ENCODE peak calls at places on chromosomes 12 and 14, in four cellular contexts. B is GM23338, K is GM23248, F is SK-N-SH. Q is an unnamed sample.

GRCh38 chr12:4281173-4281654 is 7.7 kb downstream of the CCND2 start:
- DNase-seq in B (no peak), K (peak; percentile 31), F (no peak), Q (no peak)

GRCh38 chr12:50201987-50202521 is 34.9 kb upstream of the CERS5 start:
- DNase-seq in B (peak; percentile 74), K (peak; percentile 87), F (no peak), Q (no peak)

GRCh38 chr14:95356245-95356850 is 36.6 kb upstream of the CLMN start:
- DNase-seq in B (no peak), K (no peak), F (no peak), Q (no peak)

GRCh38 chr12:59345406-59345805 is 250.4 kb upstream of the SLC16A7 start:
- DNase-seq in B (no peak), K (no peak), F (no peak), Q (no peak)

GRCh38 chr12:5808956-5809355 is 136.1 kb downstream of the ANO2 start:
- DNase-seq in B (no peak), K (peak; percentile 70), F (no peak), Q (no peak)

GRCh38 chr14:103548463-103549351 is 13.8 kb downstream of the BAG5 start:
- DNase-seq in B (no peak), K (no peak), F (peak; percentile 24), Q (no peak)

GRCh38 chr12:132950844-132951535 is 5.1 kb downstream of the ZNF605 start:
- DNase-seq in B (no peak), K (no peak), F (no peak), Q (no peak)

GRCh38 chr12:14442221-14442881 is 76.9 kb downstream of the ATF7IP start:
- DNase-seq in B (no peak), K (peak; percentile 8), F (no peak), Q (no peak)

GRCh38 chr14:55103005-55103640 is 25.9 kb upstream of the LGALS3 start:
- DNase-seq in B (peak; percentile 84), K (peak; percentile 97), F (no peak), Q (peak; percentile 62)

GRCh38 chr12:84986586-84986985 is 49.5 kb downstream of the TSPAN19 start:
- DNase-seq in B (no peak), K (peak; percentile 40), F (no peak), Q (no peak)

GRCh38 chr12:22264380-22264779 is 70.1 kb downstream of the ST8SIA1 start:
- DNase-seq in B (no peak), K (no peak), F (no peak), Q (no peak)

GRCh38 chr12:68538722-68539614 is 71.7 kb upstream of the RAP1B start:
- DNase-seq in B (peak; percentile 84), K (peak; percentile 85), F (no peak), Q (peak; percentile 50)
- H3K4me3 ChIP-seq in B (peak overlapping the region; percentile 18), K (peak overlapping the region; percentile 69), F (no peak overlapping the region), Q (no peak overlapping the region)

GRCh38 chr14:102056694-102057442 is 30.0 kb downstream of the HSP90AA1 start:
- DNase-seq in B (no peak), K (no peak), F (no peak), Q (no peak)

GRCh38 chr14:102052522-102052921 is 34.3 kb downstream of the HSP90AA1 start:
- DNase-seq in B (no peak), K (no peak), F (no peak), Q (no peak)

GRCh38 chr14:102058146-102058545 is 28.7 kb downstream of the HSP90AA1 start:
- DNase-seq in B (no peak), K (no peak), F (no peak), Q (no peak)

GRCh38 chr14:102057480-102058114 is 29.2 kb downstream of the HSP90AA1 start:
- DNase-seq in B (no peak), K (no peak), F (no peak), Q (no peak)

DNA sequence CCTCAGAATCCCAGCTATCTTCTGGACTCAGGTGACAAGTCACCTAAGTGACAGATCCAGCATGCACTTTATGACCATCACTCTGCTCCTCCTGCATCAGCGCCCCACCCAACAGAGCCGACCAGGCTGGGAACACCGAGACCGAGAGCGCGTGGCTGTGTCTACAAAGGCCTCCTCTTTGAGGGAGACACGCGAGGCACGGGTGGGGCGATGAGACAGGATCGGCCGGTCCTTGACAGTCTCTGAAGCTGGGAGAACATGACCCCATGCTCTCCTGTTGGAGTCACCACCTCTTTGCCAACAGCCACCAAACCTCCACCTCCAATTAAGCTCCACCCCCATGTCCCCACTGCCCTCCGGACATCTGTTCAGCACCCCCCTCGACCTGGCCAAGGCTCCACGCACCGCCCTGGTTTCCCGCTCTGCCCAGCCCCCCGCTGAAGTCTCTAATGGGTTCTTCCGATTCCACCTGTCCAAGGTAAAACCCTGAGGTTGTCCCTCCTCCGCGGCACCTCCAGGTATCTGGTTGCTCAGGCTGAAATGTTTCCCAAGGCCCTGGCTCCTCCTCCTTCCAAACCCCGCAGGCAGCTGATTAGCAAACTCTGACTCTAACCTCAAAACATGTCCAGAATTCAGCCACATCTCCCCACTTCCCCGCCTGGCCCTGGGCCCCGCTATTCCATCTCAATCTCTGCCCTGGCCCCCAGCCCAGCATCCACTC is 31.5 kb downstream of the HSP90AA1 start:
- DNase-seq in B (peak; percentile 71), K (peak; percentile 80), F (no peak), Q (no peak)
- TF ChIP-seq EZH2phosphoT487 in B (no peak), K (no peak), F (no peak), Q (no peak)

GRCh38 chr14:104757238-104757585 is 4.3 kb downstream of the SIVA1 start:
- DNase-seq in B (no peak), K (no peak), F (no peak), Q (no peak)
- H3K4me3 ChIP-seq in B (no peak overlapping the region), K (no peak overlapping the region), F (no peak overlapping the region), Q (no peak overlapping the region)

DNA sequence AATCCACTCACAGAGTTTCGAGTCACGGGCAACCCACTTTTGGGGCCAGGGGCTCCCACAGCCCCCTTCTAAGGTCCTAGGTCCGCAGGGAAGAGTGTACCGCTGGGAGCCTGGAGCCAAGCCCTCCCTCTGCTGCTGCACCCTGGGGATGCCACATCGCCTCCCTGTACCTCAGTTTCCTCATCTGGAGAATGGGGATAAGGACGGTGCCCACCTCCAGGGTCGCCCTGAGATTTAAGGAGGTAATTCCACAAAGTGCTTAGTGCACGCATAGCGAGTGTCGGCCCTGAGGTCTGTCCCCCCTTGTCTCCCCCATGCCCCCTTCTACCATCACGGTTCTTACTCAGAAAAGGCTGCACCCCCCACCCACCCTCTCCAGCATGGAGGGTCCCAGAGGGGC is 35.5 kb downstream of the NCOR2 start:
- DNase-seq in B (no peak), K (no peak), F (no peak), Q (no peak)
- TF ChIP-seq EZH2phosphoT487 in B (no peak), K (no peak), F (no peak), Q (no peak)

DNA sequence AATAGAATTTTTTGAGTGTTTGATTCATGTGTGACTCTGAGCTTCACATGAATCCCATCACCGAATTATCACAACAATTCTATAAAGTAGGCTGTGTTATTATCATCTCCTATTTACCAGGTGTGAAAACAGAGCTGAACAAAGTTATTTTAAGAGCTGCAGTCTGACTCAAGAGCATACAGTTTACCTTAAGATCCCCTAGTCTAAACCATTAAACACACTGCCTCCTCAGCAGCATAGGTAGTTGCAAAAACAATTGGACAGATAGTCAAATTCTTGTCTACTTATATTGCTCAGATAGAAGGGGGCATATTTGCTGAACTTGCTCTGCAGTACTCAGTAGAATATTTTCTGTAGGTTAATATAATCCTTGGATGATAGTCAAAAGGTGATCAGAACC is 219.8 kb upstream of the ATP2B1 start:
- DNase-seq in B (no peak), K (no peak), F (no peak), Q (no peak)
- H3K4me3 ChIP-seq in B (no peak overlapping the region), K (no peak overlapping the region), F (no peak overlapping the region), Q (no peak overlapping the region)